ENCODE peak calls at places on chromosome 10, in five cellular contexts. One of them, this sample, is unnamed.

GRCh38 chr10:35884657-35885071 is 242.6 kb upstream of the FZD8 start:
- DNase-seq in GM18507: no peak
- DNase-seq in amniotic epithelial cell: no peak
- DNase-seq in mesendoderm: peak; percentile 94
- DNase-seq in HTR-8/SVneo: no peak
- DNase-seq in this sample: no peak

GRCh38 chr10:124632064-124632531 is 112.1 kb downstream of the FAM53B start:
- DNase-seq in amniotic epithelial cell: peak; percentile 42
- DNase-seq in GM18507: no peak
- DNase-seq in mesendoderm: peak; percentile 34
- DNase-seq in HTR-8/SVneo: no peak
- DNase-seq in this sample: no peak

GRCh38 chr10:97574374-97575100 is 2.0 kb downstream of the ANKRD2 start:
- DNase-seq in amniotic epithelial cell: peak; percentile 88
- DNase-seq in GM18507: no peak
- DNase-seq in mesendoderm: peak; percentile 95
- DNase-seq in HTR-8/SVneo: peak; percentile 98
- DNase-seq in this sample: peak; percentile 50

GRCh38 chr10:101001225-101002035 is 1.8 kb downstream of the LZTS2 start:
- DNase-seq in amniotic epithelial cell: peak; percentile 75
- DNase-seq in GM18507: no peak
- DNase-seq in mesendoderm: peak; percentile 73
- DNase-seq in HTR-8/SVneo: no peak
- DNase-seq in this sample: peak; percentile 93

GRCh38 chr10:91923371-91924211 is at the start of gene BTAF1:
- DNase-seq in amniotic epithelial cell: peak; percentile 88
- DNase-seq in HTR-8/SVneo: peak; percentile 88
- DNase-seq in GM18507: peak; percentile 81
- DNase-seq in mesendoderm: peak; percentile 97
- DNase-seq in this sample: peak; percentile 96

GRCh38 chr10:126041804-126042231 is 145.5 kb downstream of the FANK1 start:
- DNase-seq in amniotic epithelial cell: peak; percentile 82
- DNase-seq in mesendoderm: peak; percentile 98
- DNase-seq in HTR-8/SVneo: no peak
- DNase-seq in GM18507: peak; percentile 79
- DNase-seq in this sample: peak; percentile 97

GRCh38 chr10:22329150-22329549 is 8.3 kb downstream of the BMI1 start:
- DNase-seq in HTR-8/SVneo: no peak
- DNase-seq in mesendoderm: no peak
- DNase-seq in GM18507: no peak
- DNase-seq in amniotic epithelial cell: no peak
- DNase-seq in this sample: no peak

GRCh38 chr10:35398888-35399287 is 62.6 kb downstream of the CCNY start:
- DNase-seq in GM18507: no peak
- DNase-seq in mesendoderm: no peak
- DNase-seq in HTR-8/SVneo: no peak
- DNase-seq in amniotic epithelial cell: no peak
- DNase-seq in this sample: no peak

GRCh38 chr10:97149065-97149680 is 36.6 kb downstream of the SLIT1 start:
- DNase-seq in HTR-8/SVneo: no peak
- DNase-seq in amniotic epithelial cell: no peak
- DNase-seq in GM18507: no peak
- DNase-seq in mesendoderm: no peak
- DNase-seq in this sample: no peak

GRCh38 chr10:43793714-43794113 is 145.0 kb upstream of the ZNF32 start:
- DNase-seq in amniotic epithelial cell: peak; percentile 95
- DNase-seq in mesendoderm: no peak
- DNase-seq in GM18507: no peak
- DNase-seq in HTR-8/SVneo: no peak
- DNase-seq in this sample: peak; percentile 89

GRCh38 chr10:6643962-6644361 is 63.9 kb upstream of the PRKCQ start:
- DNase-seq in HTR-8/SVneo: no peak
- DNase-seq in amniotic epithelial cell: no peak
- DNase-seq in GM18507: no peak
- DNase-seq in mesendoderm: no peak
- DNase-seq in this sample: no peak

GRCh38 chr10:3687510-3688081 is 97.4 kb downstream of the KLF6 start:
- DNase-seq in HTR-8/SVneo: no peak
- DNase-seq in GM18507: no peak
- DNase-seq in mesendoderm: no peak
- DNase-seq in amniotic epithelial cell: peak; percentile 47
- DNase-seq in this sample: no peak

This sample was measured in mesenchymal stem cell.